ENCODE peak calls at places on chromosomes 3 and 15, in five cellular contexts. N is tibial nerve, I is nephron progenitor cell, Z is fibroblast of lung, E is HFFc6. Q is an unnamed sample.

GRCh38 chr15:25345943-25346342 is 92.9 kb downstream of the UBE3A start:
- DNase-seq in E (no peak), I (peak; percentile 4), N (no peak), Z (peak; percentile 15), Q (no peak)

GRCh38 chr3:98333989-98334606 is 19.6 kb upstream of the OR5K4 start:
- DNase-seq in Z (peak; percentile 34), N (no peak), I (no peak), E (peak; percentile 5), Q (no peak)

GRCh38 chr3:71564361-71564760 is 19.2 kb downstream of the FOXP1 start:
- DNase-seq in I (no peak), Z (no peak), E (no peak), N (no peak), Q (no peak)

GRCh38 chr3:188165596-188165995 is 11.6 kb downstream of the LPP start:
- DNase-seq in Z (no peak), I (no peak), N (no peak), E (no peak), Q (no peak)

GRCh38 chr15:67176195-67176971 is 78.1 kb downstream of the AAGAB start:
- DNase-seq in Z (no peak), N (no peak), E (no peak), I (no peak), Q (no peak)

GRCh38 chr15:28954466-28955159 is 68.8 kb downstream of the APBA2 start:
- DNase-seq in E (no peak), I (no peak), N (no peak), Z (no peak), Q (no peak)

GRCh38 chr3:132753946-132754345 is 31.7 kb upstream of the NPHP3 start:
- DNase-seq in N (no peak), E (no peak), Z (no peak), I (no peak), Q (no peak)

GRCh38 chr3:69319652-69320051 is 66.2 kb downstream of the FRMD4B start:
- DNase-seq in E (no peak), Z (no peak), I (no peak), N (no peak), Q (no peak)

GRCh38 chr3:124352143-124352528 is 360.2 kb upstream of the ROPN1 start:
- DNase-seq in E (no peak), N (no peak), Z (no peak), I (no peak), Q (no peak)

GRCh38 chr3:151259664-151260063 is 18.7 kb downstream of the P2RY14 start:
- DNase-seq in I (no peak), Z (peak; percentile 7), E (no peak), N (no peak), Q (no peak)

GRCh38 chr3:65439641-65440040 is 599.1 kb downstream of the MAGI1 start:
- DNase-seq in E (peak; percentile 34), Z (peak; percentile 76), N (no peak), I (peak; percentile 64), Q (no peak)

GRCh38 chr3:54853573-54854404 is 74.1 kb downstream of the LRTM1 start:
- DNase-seq in Z (peak; percentile 70), I (peak; percentile 91), E (peak; percentile 38), N (peak; percentile 61), Q (peak; percentile 61)

GRCh38 chr3:37324752-37325407 is 150.5 kb upstream of the LRRFIP2 start:
- DNase-seq in N (no peak), E (no peak), Z (peak; percentile 36), I (no peak), Q (no peak)

GRCh38 chr15:63602595-63602994 is 5.4 kb downstream of the FBXL22 start:
- DNase-seq in I (no peak), N (no peak), E (no peak), Z (no peak), Q (no peak)

GRCh38 chr15:58336161-58336560 is 95.6 kb upstream of the LIPC start:
- DNase-seq in E (no peak), Z (no peak), N (no peak), I (no peak), Q (no peak)

GRCh38 chr3:191688756-191689433 is 227.9 kb downstream of the PYDC2 start:
- DNase-seq in N (no peak), I (no peak), Z (no peak), E (no peak), Q (no peak)

GRCh38 chr3:184565421-184566211 is 4.0 kb downstream of the EPHB3 start:
- DNase-seq in I (no peak), N (no peak), Z (peak; percentile 84), E (peak; percentile 93), Q (no peak)

GRCh38 chr3:16887130-16887529 is 2.4 kb downstream of the PLCL2 start:
- DNase-seq in E (no peak), I (no peak), N (no peak), Z (no peak), Q (no peak)

GRCh38 chr3:195001961-195002861 is 268.7 kb downstream of the XXYLT1 start:
- DNase-seq in E (peak; percentile 17), N (no peak), I (peak; percentile 46), Z (peak; percentile 36), Q (peak; percentile 74)

GRCh38 chr3:115401298-115401697 is 222.0 kb upstream of the GAP43 start:
- DNase-seq in N (no peak), E (peak; percentile 72), I (no peak), Z (peak; percentile 90), Q (no peak)

GRCh38 chr3:159764211-159765024 is 224.2 kb upstream of the IL12A start:
- DNase-seq in E (peak; percentile 85), I (peak; percentile 46), Z (peak; percentile 75), N (no peak), Q (peak; percentile 61)

GRCh38 chr3:26307805-26308204 is 314.8 kb upstream of the LRRC3B start:
- DNase-seq in N (no peak), Z (no peak), E (no peak), I (no peak), Q (no peak)

GRCh38 chr15:78638658-78639314 is 2.2 kb downstream of the CHRNB4 start:
- DNase-seq in N (no peak), E (peak; percentile 9), I (peak; percentile 89), Z (peak; percentile 38), Q (peak; percentile 78)

GRCh38 chr3:127017781-127018180 is 34.9 kb downstream of the PLXNA1 start:
- DNase-seq in E (no peak), Z (no peak), N (no peak), I (no peak), Q (no peak)

DNA sequence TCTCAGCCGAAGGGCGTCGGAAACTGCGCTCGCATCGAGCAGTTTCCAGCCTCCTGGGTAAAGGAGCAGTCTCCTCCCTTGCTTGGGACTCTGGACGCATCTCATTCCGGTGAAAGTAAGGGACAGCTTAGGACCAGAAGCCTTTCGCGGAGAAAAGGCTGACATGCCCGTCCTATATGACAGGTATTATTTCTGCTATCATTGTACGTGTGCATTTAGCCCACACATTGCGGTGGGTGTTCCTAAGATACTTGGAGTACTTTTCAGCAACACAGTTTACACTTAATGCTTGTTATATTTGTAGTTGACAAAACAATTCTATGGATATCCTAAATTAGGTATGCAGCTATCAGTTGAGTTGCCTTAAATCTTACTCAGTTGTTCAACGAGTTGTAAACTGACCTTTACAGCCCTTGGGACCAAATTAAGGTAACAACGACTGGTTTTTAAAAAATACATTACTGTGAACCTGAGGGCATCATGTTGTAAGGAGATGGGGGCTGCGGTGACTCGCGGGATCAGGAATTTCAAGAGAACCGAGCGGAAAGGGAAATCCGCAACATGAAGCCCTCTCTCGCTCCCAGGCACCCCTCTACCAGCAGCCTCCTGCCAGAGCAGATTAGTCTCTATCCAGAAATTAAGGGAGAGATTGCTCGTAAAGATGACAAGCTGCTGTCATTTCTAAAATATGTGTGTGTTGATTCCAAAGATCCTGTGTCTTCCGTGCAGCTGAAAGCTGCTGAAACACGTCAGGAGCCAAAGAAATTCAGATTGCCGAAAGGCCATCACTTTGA is 632 bp upstream of the COPS2 start:
- DNase-seq in Z (peak; percentile 31), N (no peak), I (peak; percentile 18), E (peak; percentile 25), Q (no peak)
- TF ChIP-seq CTCF in Z (no peak), N (no peak), I (no peak), E (no peak), Q (no peak)

GRCh38 chr3:197750863-197751737 is 1.4 kb downstream of the FYTTD1 start:
- DNase-seq in Z (peak; percentile 53), I (peak; percentile 17), E (peak; percentile 37), N (peak; percentile 32), Q (no peak)

GRCh38 chr3:197748597-197749314 is 927 bp upstream of the FYTTD1 start:
- DNase-seq in Z (peak; percentile 29), I (no peak), N (no peak), E (peak; percentile 78), Q (no peak)

GRCh38 chr3:197749601-197750395 is at the start of gene FYTTD1:
- DNase-seq in N (peak; percentile 83), E (peak; percentile 80), I (peak; percentile 86), Z (peak; percentile 86), Q (peak; percentile 69)

GRCh38 chr3:197749315-197749600 is 425 bp upstream of the FYTTD1 start:
- DNase-seq in E (peak; percentile 46), Z (peak; percentile 52), I (no peak), N (no peak), Q (no peak)

DNA sequence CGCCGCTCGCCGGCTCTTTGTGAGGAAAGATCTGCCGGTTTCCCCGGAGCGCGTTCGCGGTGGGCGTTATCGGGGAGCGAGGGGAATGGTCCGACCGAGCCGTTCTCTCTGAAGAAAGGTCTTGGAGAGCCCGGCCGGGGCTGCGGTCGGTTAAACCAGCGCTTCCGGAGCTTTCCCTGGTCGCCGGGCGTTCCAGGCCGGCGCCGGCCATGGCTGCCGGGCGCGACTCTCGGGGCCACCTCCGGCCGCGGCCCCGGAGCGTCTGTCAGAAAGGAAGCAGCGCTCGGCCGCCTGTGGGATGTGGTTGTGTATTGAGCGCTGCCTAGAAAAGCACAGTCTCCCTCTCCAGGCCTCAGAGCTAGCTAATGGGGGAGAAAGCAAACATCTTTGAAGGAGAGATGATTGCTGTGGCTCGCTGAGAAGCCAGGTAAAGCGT is 731 bp downstream of the FYTTD1 start:
- DNase-seq in I (peak; percentile 66), Z (peak; percentile 67), N (peak; percentile 41), E (peak; percentile 71), Q (no peak)
- TF ChIP-seq CTCF in I (no peak), Z (no peak), N (peak; percentile 10), E (no peak), Q (no peak)

DNA sequence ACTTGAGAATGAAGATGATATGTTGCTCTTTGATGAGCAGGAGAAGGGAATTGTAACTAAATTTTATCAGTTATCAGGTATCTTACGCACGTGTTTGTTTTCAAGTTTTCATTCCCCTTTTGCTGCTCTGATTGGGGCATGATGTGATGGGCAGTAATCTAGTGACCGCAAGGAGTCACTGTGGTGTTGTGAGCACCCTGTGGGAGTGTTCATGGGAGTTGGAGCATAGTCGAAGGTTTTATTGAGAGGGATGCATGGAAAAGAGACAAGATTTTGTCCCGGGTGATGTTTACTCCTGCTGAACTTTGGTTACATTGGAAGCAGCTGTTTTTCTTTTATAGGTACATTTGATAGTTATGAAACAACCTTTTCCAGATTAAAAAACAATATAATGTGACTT is 2.1 kb downstream of the FAN1 start:
- DNase-seq in E (no peak), N (no peak), Z (no peak), I (no peak), Q (no peak)
- TF ChIP-seq CTCF in E (peak; percentile 51), N (no peak), Z (peak; percentile 30), I (no peak), Q (no peak)

DNA sequence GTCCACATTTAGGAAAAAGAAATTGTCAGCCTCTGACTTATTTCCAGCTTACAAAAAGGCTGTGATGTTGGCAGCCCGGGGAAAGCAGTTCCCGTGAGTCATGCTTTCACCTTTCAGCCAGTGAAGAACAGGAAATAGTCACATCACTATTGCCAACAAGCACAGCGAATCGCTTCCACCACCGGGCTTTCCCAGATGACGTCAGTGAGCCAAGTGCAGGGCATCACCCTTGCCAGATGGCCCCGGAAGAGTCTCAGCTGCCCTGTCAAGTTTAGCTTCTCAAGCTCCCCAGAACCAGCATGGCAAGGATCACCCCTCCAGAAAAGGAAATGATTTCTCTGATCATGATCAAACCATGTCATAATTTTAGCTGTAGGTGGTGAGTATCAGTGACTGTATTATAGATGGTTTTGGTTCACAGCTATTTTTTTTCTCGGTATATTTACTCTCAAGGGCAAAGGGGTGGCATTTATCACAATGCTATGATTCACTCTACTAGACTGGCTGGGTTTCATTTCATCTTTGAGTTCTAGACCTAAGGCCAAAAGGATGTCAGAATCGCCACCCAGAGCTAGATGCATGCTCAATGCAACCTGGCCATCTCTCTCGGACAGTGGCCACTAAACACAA is 32.9 kb downstream of the B3GNT5 start:
- DNase-seq in E (peak; percentile 88), Z (peak; percentile 100), N (peak; percentile 51), I (no peak), Q (no peak)
- TF ChIP-seq CTCF in E (no peak), Z (no peak), N (no peak), I (no peak), Q (no peak)

Q was measured in D721Med.